ENCODE peak calls at places on chromosomes 1 and 21, in ten cellular contexts. J, U, T, P, K, Z, C, G, D and A are unnamed samples. For H3K4me1 and H3K27me3, the result is how much of the 10 kb centered on the place peaks cover.

GRCh38 chr1:32316906-32317282 is 19.1 kb downstream of the MARCKSL1 start:
- DNase-seq in J (no peak), U (no peak), T (no peak), P (no peak), K (no peak), Z (no peak), C (no peak), G (no peak), D (no peak), A (no peak)

GRCh38 chr1:229579101-229579651 is 20.7 kb upstream of the ABCB10 start:
- DNase-seq in J (peak), U (no peak), T (no peak), P (no peak), K (peak), Z (no peak), C (no peak), G (peak), D (peak), A (no peak)

GRCh38 chr1:230263573-230264195 is 162.4 kb downstream of the PGBD5 start:
- DNase-seq in J (no peak), U (no peak), T (no peak), P (peak), K (no peak), Z (no peak), C (no peak), G (no peak), D (no peak), A (peak)

GRCh38 chr1:206457408-206457807 is 12.9 kb upstream of the IKBKE start:
- DNase-seq in J (no peak), U (no peak), T (no peak), P (no peak), K (no peak), Z (no peak), C (no peak), G (no peak), D (no peak), A (no peak)

GRCh38 chr1:209549384-209550001 is 34.0 kb upstream of the CAMK1G start:
- DNase-seq in J (no peak), U (no peak), T (peak), P (no peak), K (no peak), Z (no peak), C (no peak), G (peak), D (no peak), A (no peak)

GRCh38 chr1:153881764-153882163 is 41.0 kb downstream of the GATAD2B start:
- DNase-seq in J (no peak), U (no peak), T (no peak), P (no peak), K (no peak), Z (no peak), C (no peak), G (peak), D (no peak), A (no peak)

GRCh38 chr21:38804030-38804616 is 1.6 kb upstream of the ETS2 start:
- DNase-seq in J (no peak), U (no peak), T (no peak), P (no peak), K (no peak), Z (no peak), C (no peak), G (no peak), D (no peak), A (no peak)

GRCh38 chr1:62433861-62434611 is 2.8 kb upstream of the USP1 start:
- DNase-seq in J (no peak), U (no peak), T (no peak), P (no peak), K (no peak), Z (no peak), C (no peak), G (no peak), D (no peak), A (no peak)

GRCh38 chr1:200740291-200741212 is 1.9 kb downstream of the CAMSAP2 start:
- DNase-seq in J (no peak), U (no peak), T (no peak), P (no peak), K (no peak), Z (no peak), C (peak), G (no peak), D (no peak), A (no peak)

GRCh38 chr1:200744143-200744542 is 5.5 kb downstream of the CAMSAP2 start:
- DNase-seq in J (no peak), U (no peak), T (no peak), P (no peak), K (no peak), Z (no peak), C (no peak), G (no peak), D (no peak), A (no peak)

GRCh38 chr1:200739499-200740290 is 1.0 kb downstream of the CAMSAP2 start:
- DNase-seq in J (peak), U (no peak), T (peak), P (peak), K (peak), Z (peak), C (peak), G (peak), D (peak), A (no peak)

GRCh38 chr1:200738733-200739498 is at the start of gene CAMSAP2:
- DNase-seq in J (peak), U (peak), T (peak), P (peak), K (peak), Z (peak), C (peak), G (peak), D (peak), A (no peak)

DNA sequence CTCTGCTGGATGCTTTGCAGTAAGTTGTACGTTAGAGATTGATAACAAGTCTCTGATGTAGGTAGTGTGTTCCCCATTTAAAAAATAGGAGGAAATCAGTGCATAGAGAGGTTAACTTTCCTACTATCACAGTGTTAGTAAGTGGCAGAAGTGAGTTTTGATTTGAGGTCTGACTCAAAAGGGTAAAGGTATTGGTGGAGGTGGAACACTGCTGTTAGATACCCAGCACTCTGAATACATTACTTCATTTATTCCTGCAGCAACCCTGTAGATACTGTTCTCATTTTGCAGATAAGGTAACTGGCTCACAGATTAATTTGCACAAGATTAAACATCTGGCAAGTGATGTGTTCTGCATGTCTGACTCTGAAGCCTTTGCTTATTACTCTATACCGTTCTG is 3.1 kb downstream of the CAMSAP2 start:
- DNase-seq in J (no peak), U (no peak), T (no peak), P (no peak), K (no peak), Z (no peak), C (no peak), G (no peak), D (no peak), A (no peak)
- H3K4me1 ChIP-seq in J (under half), U (under half), T (under half), P (under half), K (under half), Z (under half), C (under half), G (under half), D (under half), A (under half)

DNA sequence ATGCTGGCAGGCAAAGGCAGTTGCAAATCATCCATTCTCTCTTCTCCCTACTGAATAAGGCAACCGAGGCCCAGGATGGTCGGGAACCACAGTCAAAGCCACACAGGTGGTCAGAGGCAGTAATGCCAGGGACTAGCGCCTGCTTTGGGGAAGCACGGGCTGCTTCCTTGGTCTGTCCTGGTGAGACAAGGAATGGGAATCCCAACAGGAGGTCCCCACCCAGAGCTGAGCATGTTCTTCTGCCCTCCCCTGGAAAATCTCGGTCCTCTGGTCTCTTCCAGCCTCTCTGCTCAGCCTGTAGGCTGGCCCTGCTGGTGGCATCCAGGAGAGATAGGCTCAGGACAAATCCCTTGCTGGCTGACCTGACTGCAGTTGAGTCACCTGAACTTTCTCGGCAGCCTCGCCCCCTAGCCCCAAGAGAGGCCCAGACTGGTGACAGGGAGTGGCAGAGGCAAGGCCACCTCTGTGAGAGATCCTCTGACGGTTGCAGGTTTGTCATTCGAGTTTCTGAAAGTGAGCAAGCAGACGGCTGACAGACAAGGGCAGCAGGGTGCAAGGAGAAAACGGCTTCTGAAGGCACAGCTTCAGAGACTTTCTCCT is 5.8 kb downstream of the OLIG1 start:
- DNase-seq in J (no peak), U (no peak), T (peak), P (no peak), K (no peak), Z (no peak), C (no peak), G (peak), D (no peak), A (no peak)
- H3K27me3 ChIP-seq in J (half or more), U (half or more), T (under half), P (under half), K (under half), Z (under half), C (under half), G (half or more), D (under half), A (under half)

DNA sequence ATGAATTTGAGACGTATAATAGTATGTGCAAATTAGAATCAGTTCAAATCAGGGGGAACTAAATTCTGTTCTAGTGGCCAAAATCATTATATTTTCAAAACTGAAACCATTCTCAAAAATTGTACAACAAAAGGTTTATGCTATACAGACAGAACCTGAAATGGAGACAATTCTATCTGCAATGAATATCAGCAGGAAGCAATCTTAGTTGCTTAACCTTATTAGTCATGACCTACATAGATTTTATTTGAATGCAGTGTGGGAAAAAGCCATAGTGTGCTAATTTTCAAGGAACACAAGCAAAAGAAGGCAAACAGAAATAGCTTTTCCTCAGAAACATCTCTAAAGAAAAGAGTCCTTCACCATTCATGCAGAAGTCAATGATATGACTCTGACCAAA is 6.5 kb downstream of the AK5 start:
- DNase-seq in J (no peak), U (no peak), T (no peak), P (no peak), K (no peak), Z (no peak), C (no peak), G (no peak), D (no peak), A (no peak)
- H3K4me1 ChIP-seq in J (under half), U (under half), T (under half), P (under half), K (under half), Z (under half), C (under half), G (under half), D (under half), A (under half)

GRCh38 chr1:44013949-44014348 is 17.3 kb downstream of the SLC6A9 start:
- DNase-seq in J (no peak), U (no peak), T (no peak), P (no peak), K (no peak), Z (no peak), C (no peak), G (no peak), D (peak), A (no peak)
- H3K27me3 ChIP-seq in J (under half), U (under half), T (under half), P (under half), K (under half), Z (under half), C (under half), G (under half), D (under half), A (under half)

GRCh38 chr1:16143566-16144324 is 12.1 kb downstream of the EPHA2 start:
- DNase-seq in J (no peak), U (no peak), T (no peak), P (peak), K (peak), Z (peak), C (no peak), G (no peak), D (peak), A (no peak)
- H3K4me1 ChIP-seq in J (half or more), U (half or more), T (half or more), P (under half), K (half or more), Z (under half), C (under half), G (half or more), D (under half), A (half or more)

GRCh38 chr21:26888931-26889330 is 43.7 kb upstream of the ADAMTS1 start:
- DNase-seq in J (no peak), U (no peak), T (no peak), P (no peak), K (peak), Z (no peak), C (no peak), G (no peak), D (no peak), A (no peak)
- H3K27me3 ChIP-seq in J (under half), U (under half), T (under half), P (under half), K (under half), Z (under half), C (under half), G (under half), D (under half), A (under half)

GRCh38 chr1:27589441-27589840 is 14.5 kb downstream of the AHDC1 start:
- DNase-seq in J (no peak), U (no peak), T (no peak), P (no peak), K (no peak), Z (no peak), C (no peak), G (no peak), D (no peak), A (no peak)
- H3K4me1 ChIP-seq in J (half or more), U (half or more), T (under half), P (under half), K (half or more), Z (under half), C (under half), G (half or more), D (half or more), A (half or more)